ENCODE peak calls at places on chromosomes 13 and 19, in six cellular contexts. W is A673, P is AG09319, S is lower leg skin, R is endothelial cell, Z is astrocyte of the cerebellum. B is an unnamed sample.

GRCh38 chr13:40116008-40116407 is 460.5 kb downstream of the COG6 start:
- DNase-seq in S (peak; percentile 65), W (no peak), P (no peak), Z (peak; percentile 26), R (no peak), B (peak; percentile 96)

GRCh38 chr19:30664358-30665058 is 292.3 kb downstream of the ZNF536 start:
- DNase-seq in Z (no peak), P (no peak), S (no peak), R (no peak), W (peak; percentile 60), B (no peak)

GRCh38 chr13:106799731-106800335 is 231.9 kb upstream of the ARGLU1 start:
- DNase-seq in S (no peak), R (no peak), Z (no peak), P (no peak), W (no peak), B (no peak)

GRCh38 chr13:53242015-53242414 is 213.4 kb downstream of the OLFM4 start:
- DNase-seq in P (no peak), Z (no peak), W (no peak), S (no peak), R (no peak), B (no peak)

GRCh38 chr13:114142640-114143490 is 10.4 kb upstream of the RASA3 start:
- DNase-seq in P (no peak), W (no peak), S (no peak), R (no peak), Z (no peak), B (no peak)

GRCh38 chr19:35176183-35176570 is 21.6 kb downstream of the FXYD5 start:
- DNase-seq in Z (no peak), W (no peak), S (no peak), R (no peak), P (no peak), B (no peak)

GRCh38 chr19:15782211-15782610 is 5.2 kb upstream of the OR10H5 start:
- DNase-seq in Z (no peak), P (no peak), S (no peak), W (no peak), R (no peak), B (no peak)

GRCh38 chr19:41877490-41877876 is 404 bp downstream of the CD79A start:
- DNase-seq in S (no peak), W (no peak), P (no peak), Z (no peak), R (no peak), B (no peak)

GRCh38 chr19:31070676-31071075 is 278.6 kb downstream of the TSHZ3 start:
- DNase-seq in P (no peak), Z (no peak), W (no peak), S (no peak), R (no peak), B (no peak)

GRCh38 chr13:64332048-64332447 is 2898.1 kb downstream of the PCDH9 start:
- DNase-seq in R (no peak), W (no peak), P (no peak), Z (no peak), S (no peak), B (no peak)

GRCh38 chr13:26656919-26657318 is 99.4 kb downstream of the WASF3 start:
- DNase-seq in S (no peak), P (peak; percentile 20), Z (no peak), W (peak; percentile 22), R (no peak), B (peak; percentile 26)

GRCh38 chr19:19530889-19531288 is 2.2 kb downstream of the YJEFN3 start:
- DNase-seq in W (no peak), P (no peak), R (no peak), Z (no peak), S (no peak), B (no peak)

GRCh38 chr19:45470147-45471081 is 2.6 kb downstream of the FOSB start:
- DNase-seq in P (peak; percentile 41), R (no peak), Z (no peak), S (no peak), W (no peak), B (peak; percentile 33)

GRCh38 chr13:91313103-91313502 is 34.4 kb upstream of the MIR17HG start:
- DNase-seq in R (peak; percentile 20), Z (no peak), W (peak; percentile 51), P (no peak), S (no peak), B (peak; percentile 30)

GRCh38 chr19:46080561-46080960 is 39.8 kb upstream of the IGFL4 start:
- DNase-seq in W (no peak), R (no peak), P (no peak), Z (peak; percentile 99), S (no peak), B (peak; percentile 79)

GRCh38 chr19:54207908-54208783 is 7.5 kb downstream of the RPS9 start:
- DNase-seq in R (no peak), S (peak; percentile 79), P (peak; percentile 73), Z (peak; percentile 53), W (no peak), B (peak; percentile 99)

GRCh38 chr19:39126593-39127187 is 1.1 kb downstream of the PAK4 start:
- DNase-seq in R (no peak), W (peak; percentile 64), P (no peak), Z (peak; percentile 46), S (no peak), B (peak; percentile 53)

GRCh38 chr19:28971011-28971410 is 241.9 kb downstream of the UQCRFS1 start:
- DNase-seq in S (no peak), R (no peak), W (no peak), P (no peak), Z (no peak), B (no peak)

GRCh38 chr13:48892311-48892710 is 83.4 kb upstream of the FNDC3A start:
- DNase-seq in S (no peak), R (no peak), P (no peak), Z (peak; percentile 60), W (peak; percentile 11), B (peak; percentile 89)

GRCh38 chr19:2552859-2553258 is 76.9 kb downstream of the GADD45B start:
- DNase-seq in Z (no peak), R (no peak), P (no peak), W (peak; percentile 91), S (no peak), B (no peak)

GRCh38 chr19:46221152-46221551 is 8.4 kb upstream of the IGFL1 start:
- DNase-seq in P (no peak), R (no peak), S (no peak), Z (no peak), W (no peak), B (no peak)

GRCh38 chr13:66703597-66703996 is 526.5 kb downstream of the PCDH9 start:
- DNase-seq in P (no peak), W (no peak), R (no peak), S (no peak), Z (no peak), B (no peak)

GRCh38 chr13:70297219-70297618 is 189.0 kb upstream of the KLHL1 start:
- DNase-seq in Z (no peak), W (no peak), S (no peak), R (no peak), P (no peak), B (no peak)

GRCh38 chr19:38649305-38650179 is 2.1 kb downstream of the ACTN4 start:
- DNase-seq in P (no peak), Z (no peak), R (no peak), W (no peak), S (no peak), B (peak; percentile 96)

GRCh38 chr19:51339313-51339686 is 2.6 kb downstream of the VSIG10L start:
- DNase-seq in P (no peak), S (peak; percentile 32), W (no peak), R (no peak), Z (no peak), B (no peak)

DNA sequence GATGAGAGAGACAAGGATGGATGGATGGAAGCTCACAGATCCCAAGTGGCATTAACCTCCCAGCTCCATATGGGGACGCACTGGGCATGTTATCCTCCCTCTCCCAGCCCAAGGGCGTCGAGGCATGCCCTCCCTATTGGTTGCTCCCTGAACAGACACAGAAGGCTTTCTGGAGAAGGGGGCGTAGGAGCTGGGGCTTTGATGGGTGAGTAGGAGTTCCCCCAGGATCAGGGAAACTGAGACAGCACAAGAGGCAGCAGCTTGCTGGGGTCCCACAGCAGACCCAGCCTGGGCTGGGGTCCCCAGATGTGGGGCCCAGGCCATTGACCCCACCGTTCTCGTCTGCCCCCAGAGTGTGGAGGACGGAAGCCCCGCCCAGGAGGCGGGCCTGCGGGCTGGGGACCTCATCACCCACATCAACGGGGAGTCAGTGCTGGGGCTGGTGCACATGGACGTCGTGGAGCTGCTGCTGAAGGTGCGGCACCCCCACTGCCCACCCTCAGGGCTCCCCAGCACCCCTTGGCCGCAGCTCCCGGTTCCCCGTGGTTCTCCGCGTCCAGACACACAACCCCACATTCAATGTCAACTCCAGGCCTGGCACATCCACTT is 7.5 kb upstream of the PIK3R2 start:
- DNase-seq in R (no peak), P (no peak), S (no peak), W (no peak), Z (no peak), B (no peak)
- TF ChIP-seq CTCF in R (no peak), P (no peak), S (no peak), W (no peak), Z (no peak), B (no peak)

DNA sequence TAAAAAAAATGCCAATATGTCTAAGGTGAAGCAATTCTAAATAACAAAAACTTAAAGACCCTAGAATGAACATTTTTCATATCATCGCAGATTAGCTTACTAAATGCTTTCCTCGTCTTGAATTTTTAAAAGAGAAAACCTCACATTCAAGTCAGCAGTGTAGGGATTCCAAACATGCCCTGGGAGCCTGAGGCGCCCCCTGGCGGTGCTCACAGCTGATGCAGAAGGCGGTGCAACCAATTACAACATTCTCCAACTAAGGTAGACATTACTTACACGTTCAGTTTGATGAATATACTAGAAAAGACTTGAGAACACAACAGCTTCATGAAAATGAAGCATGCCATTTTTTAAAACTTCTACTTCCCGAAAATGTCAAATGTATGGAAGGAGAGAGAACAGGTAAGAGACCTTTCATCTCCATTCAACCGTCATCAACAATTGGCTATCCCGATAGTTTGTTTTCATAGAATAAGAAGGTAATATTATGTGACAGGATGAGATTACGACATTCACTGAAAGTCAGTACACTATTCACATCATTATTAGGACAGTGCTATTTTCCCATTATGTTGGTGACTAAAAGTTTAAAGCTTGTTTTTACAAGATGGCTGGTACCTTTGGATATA is 304.4 kb downstream of the DCLK1 start:
- DNase-seq in P (no peak), S (no peak), Z (no peak), W (no peak), R (no peak), B (no peak)
- TF ChIP-seq CTCF in P (peak; percentile 15), S (no peak), Z (no peak), W (peak; percentile 50), R (no peak), B (no peak)

GRCh38 chr13:111505175-111505777 is 184.8 kb downstream of the TEX29 start:
- DNase-seq in Z (no peak), S (no peak), P (no peak), R (peak; percentile 74), W (peak; percentile 49), B (no peak)
- TF ChIP-seq CTCF in Z (no peak), S (no peak), P (no peak), R (peak; percentile 52), W (peak; percentile 65), B (no peak)

DNA sequence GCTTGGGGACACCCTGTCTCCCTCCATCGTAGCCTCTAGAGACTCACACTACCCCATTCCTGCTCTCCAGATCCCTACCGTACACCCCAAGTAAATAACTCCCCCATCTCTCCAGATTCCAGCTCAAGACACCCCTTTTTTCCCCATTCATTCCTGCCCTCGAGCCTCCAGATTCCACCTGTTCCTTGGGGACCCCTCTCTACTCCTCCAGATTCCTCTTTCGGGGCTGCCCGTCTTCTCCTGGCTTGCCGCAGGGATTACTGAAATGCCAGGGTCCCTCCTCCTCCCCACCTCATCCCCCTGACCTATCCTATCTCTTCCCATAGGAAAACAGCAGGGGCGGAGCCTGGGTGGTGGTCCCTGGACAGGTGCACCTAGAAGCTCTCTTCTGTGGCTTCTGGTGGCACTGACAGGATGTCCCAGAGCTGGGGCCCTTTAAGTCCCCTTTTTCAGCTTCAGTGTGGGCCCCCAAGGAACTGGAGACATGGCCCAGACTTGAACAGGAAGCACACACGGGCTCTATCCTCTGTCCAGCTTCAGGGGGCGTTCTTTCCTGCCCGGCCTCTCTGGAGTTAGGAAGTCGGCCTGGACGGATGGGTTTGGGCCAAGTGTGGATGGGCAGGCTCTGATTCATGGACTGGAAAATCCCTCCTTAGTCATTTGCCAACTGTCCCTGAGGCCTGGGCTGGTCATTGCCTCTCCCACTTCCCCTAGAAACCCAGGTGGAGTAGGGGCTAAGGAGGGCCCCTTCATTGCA is 1.2 kb downstream of the ZSWIM4 start:
- DNase-seq in W (no peak), Z (peak; percentile 91), P (peak; percentile 86), R (no peak), S (peak; percentile 60), B (peak; percentile 97)
- TF ChIP-seq CTCF in W (no peak), Z (peak; percentile 56), P (peak; percentile 54), R (no peak), S (no peak), B (peak; percentile 6)